ENCODE peak calls at places on chromosomes 2 and 18, in eight cellular contexts. G is astrocyte of the cerebellum; O is cardiac fibroblast; V is thoracic aorta; I is heart left ventricle; M is testis; E is colonic mucosa; Z is CD4-positive, alpha-beta T cell. J is an unnamed sample.

GRCh38 chr2:55493220-55493619 is 26.3 kb upstream of the CFAP36 start:
- DNase-seq in G (no peak), I (no peak), M (no peak), E (no peak), Z (no peak), V (no peak), O (no peak), J (no peak)

GRCh38 chr2:61275575-61276184 is 113.7 kb downstream of the C2orf74 start:
- DNase-seq in V (no peak), O (no peak), E (no peak), I (no peak), M (no peak), Z (no peak), G (no peak), J (no peak)

GRCh38 chr2:127810156-127810636 is 775 bp downstream of the WDR33 start:
- DNase-seq in I (peak; percentile 25), O (peak; percentile 28), M (peak; percentile 47), V (no peak), G (no peak), Z (no peak), E (peak; percentile 39), J (peak; percentile 22)

GRCh38 chr2:159281002-159281401 is 5.5 kb downstream of the WDSUB1 start:
- DNase-seq in Z (no peak), V (no peak), G (no peak), M (no peak), O (no peak), I (no peak), E (no peak), J (no peak)

GRCh38 chr2:159684796-159685195 is 27.5 kb upstream of the MARCHF7 start:
- DNase-seq in Z (no peak), V (no peak), G (peak; percentile 16), E (no peak), M (no peak), O (peak; percentile 57), I (no peak), J (peak; percentile 2)

GRCh38 chr2:40395169-40396023 is 56.5 kb downstream of the SLC8A1 start:
- DNase-seq in V (no peak), E (no peak), O (no peak), G (no peak), I (no peak), M (no peak), Z (no peak), J (no peak)

GRCh38 chr2:193103064-193103463 is 908.3 kb upstream of the TMEFF2 start:
- DNase-seq in E (no peak), I (no peak), G (no peak), O (peak; percentile 11), Z (no peak), M (no peak), V (no peak), J (no peak)

GRCh38 chr2:43894743-43895142 is 56.0 kb downstream of the ABCG8 start:
- DNase-seq in V (no peak), E (no peak), Z (no peak), G (no peak), I (no peak), M (no peak), O (no peak), J (no peak)

GRCh38 chr18:73693091-73693490 is 454.5 kb downstream of the FBXO15 start:
- DNase-seq in M (no peak), E (no peak), Z (no peak), G (no peak), V (no peak), O (no peak), I (no peak), J (no peak)

GRCh38 chr2:188787002-188787660 is 187.0 kb upstream of the COL3A1 start:
- DNase-seq in O (peak; percentile 88), V (no peak), M (no peak), E (no peak), Z (no peak), I (no peak), G (no peak), J (no peak)

GRCh38 chr2:231058761-231059550 is 2.3 kb downstream of the PSMD1 start:
- DNase-seq in O (no peak), Z (no peak), I (no peak), G (no peak), E (no peak), V (no peak), M (no peak), J (no peak)

GRCh38 chr2:3641841-3642421 is 16.1 kb upstream of the ALLC start:
- DNase-seq in M (peak; percentile 7), V (no peak), I (peak; percentile 17), Z (no peak), G (no peak), O (peak; percentile 50), E (no peak), J (no peak)

GRCh38 chr2:190407662-190408537 is at the start of gene MFSD6:
- DNase-seq in Z (peak; percentile 47), I (peak; percentile 67), O (no peak), E (peak; percentile 76), M (peak; percentile 45), V (no peak), G (no peak), J (peak; percentile 71)

GRCh38 chr18:13318644-13319501 is 100.3 kb downstream of the LDLRAD4 start:
- DNase-seq in O (no peak), M (no peak), Z (no peak), G (no peak), V (peak; percentile 28), E (no peak), I (no peak), J (no peak)

GRCh38 chr18:26574958-26575864 is 26.9 kb upstream of the KCTD1 start:
- DNase-seq in I (peak; percentile 20), M (peak; percentile 68), V (no peak), G (peak; percentile 84), O (peak; percentile 59), E (peak; percentile 44), Z (no peak), J (peak; percentile 40)

GRCh38 chr18:71678144-71678543 is 866.0 kb downstream of the CBLN2 start:
- DNase-seq in G (no peak), I (no peak), O (no peak), M (no peak), E (no peak), Z (no peak), V (no peak), J (no peak)

GRCh38 chr18:25075793-25076192 is 276.2 kb downstream of the ZNF521 start:
- DNase-seq in G (no peak), M (no peak), E (no peak), Z (no peak), V (no peak), I (no peak), O (no peak), J (no peak)

GRCh38 chr2:118844261-118845004 is 3.0 kb downstream of the EN1 start:
- DNase-seq in G (no peak), E (no peak), Z (no peak), O (no peak), M (no peak), V (no peak), I (no peak), J (no peak)

DNA sequence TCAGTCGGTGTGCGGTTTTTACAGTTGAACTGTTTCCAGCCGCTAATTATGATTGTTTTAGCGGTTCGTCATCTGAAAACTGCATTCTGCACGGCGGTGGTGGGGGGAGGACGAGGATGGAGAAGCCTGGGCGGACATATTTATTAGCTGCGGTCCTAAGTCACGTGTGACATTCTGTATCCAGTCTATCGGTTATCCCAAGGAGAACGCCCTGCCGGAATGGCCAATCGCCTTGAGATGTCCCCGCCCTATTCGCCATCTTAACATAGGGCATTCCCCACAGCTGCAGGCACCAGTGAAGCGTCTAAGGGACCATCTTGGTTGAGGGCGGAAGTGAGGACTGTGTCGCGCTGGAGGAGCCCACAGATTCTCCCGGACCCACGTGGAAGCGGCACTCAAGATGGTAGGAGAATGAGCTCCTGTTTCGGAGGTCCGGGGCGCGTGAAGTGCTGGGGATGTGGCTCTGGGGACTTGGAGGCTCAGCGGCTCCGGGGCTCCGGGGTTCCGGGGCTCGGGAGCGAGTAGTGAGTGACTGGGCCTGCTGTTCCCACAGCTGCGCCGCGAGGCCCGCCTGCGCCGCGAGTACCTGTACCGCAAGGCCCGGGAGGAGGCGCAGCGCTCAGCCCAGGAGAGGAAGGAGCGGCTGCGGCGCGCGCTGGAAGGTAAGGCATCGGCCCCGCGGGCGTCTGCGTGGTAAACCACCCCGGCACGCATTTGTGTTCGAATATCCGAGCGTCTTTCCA is at the start of gene IMP4:
- DNase-seq in G (peak; percentile 99), M (peak; percentile 100), I (peak; percentile 97), O (peak; percentile 99), Z (peak; percentile 90), V (peak; percentile 98), E (peak; percentile 98), J (peak; percentile 94)
- TF ChIP-seq CTCF in G (peak; percentile 49), M (no peak), I (peak; percentile 36), O (peak; percentile 33), Z (peak; percentile 46), V (no peak), E (peak; percentile 15), J (no peak)

GRCh38 chr2:29495068-29495467 is 379.9 kb downstream of the CLIP4 start:
- DNase-seq in O (no peak), M (no peak), G (no peak), I (no peak), Z (no peak), V (no peak), E (no peak), J (no peak)
- TF ChIP-seq CTCF in O (no peak), M (no peak), G (no peak), I (no peak), Z (no peak), V (no peak), E (no peak), J (no peak)

DNA sequence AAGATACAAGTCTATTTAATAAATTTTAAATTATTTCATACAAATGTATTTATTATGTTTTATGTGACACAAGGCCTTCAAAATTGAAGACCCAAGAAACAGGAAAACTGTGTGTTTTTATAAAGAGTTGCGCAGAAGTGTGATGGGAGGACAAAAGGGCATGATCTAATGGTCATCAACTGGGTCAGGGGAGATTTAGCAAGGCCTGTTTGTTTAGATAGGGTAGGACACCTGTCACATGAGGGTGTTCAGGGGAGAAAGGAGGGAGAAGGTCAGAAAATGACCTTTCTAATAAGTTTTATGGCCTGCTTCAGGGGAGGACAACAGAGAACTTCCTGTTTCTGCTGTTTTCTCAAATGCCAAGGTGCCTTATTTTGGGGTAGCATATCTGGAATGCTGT is 528.8 kb downstream of the STK39 start:
- DNase-seq in G (no peak), E (no peak), M (no peak), Z (no peak), O (no peak), I (no peak), V (no peak), J (no peak)
- TF ChIP-seq CTCF in G (no peak), E (no peak), M (no peak), Z (no peak), O (no peak), I (no peak), V (no peak), J (no peak)

GRCh38 chr2:12513339-12513738 is 203.4 kb upstream of the TRIB2 start:
- DNase-seq in I (no peak), M (no peak), Z (no peak), O (no peak), E (no peak), V (no peak), G (no peak), J (no peak)

GRCh38 chr2:12507295-12507694 is 209.4 kb upstream of the TRIB2 start:
- DNase-seq in V (no peak), O (peak; percentile 58), E (no peak), Z (peak; percentile 35), I (no peak), M (no peak), G (peak; percentile 40), J (no peak)

GRCh38 chr2:12506846-12507245 is 209.9 kb upstream of the TRIB2 start:
- DNase-seq in E (no peak), Z (no peak), I (no peak), O (no peak), V (no peak), G (no peak), M (no peak), J (no peak)

GRCh38 chr2:12514168-12514567 is 202.6 kb upstream of the TRIB2 start:
- DNase-seq in G (no peak), I (no peak), O (no peak), E (no peak), Z (no peak), M (no peak), V (no peak), J (no peak)

GRCh38 chr2:12510070-12510469 is 206.7 kb upstream of the TRIB2 start:
- DNase-seq in G (no peak), I (no peak), O (no peak), V (no peak), M (no peak), E (no peak), Z (no peak), J (no peak)
- TF ChIP-seq CTCF in G (no peak), I (no peak), O (no peak), V (no peak), M (no peak), E (no peak), Z (no peak), J (no peak)